ENCODE peak calls at places on chromosomes 4 and X, in five cellular contexts. Y is Panc1, A is heart right ventricle, I is tibial artery, U is pancreas. T is an unnamed sample.
A peak's percentile ranks its signal among the peaks of the same experiment; 100 is the strongest.

GRCh38 chr4:177250056-177250696 is 59.5 kb upstream of the NEIL3 start:
- DNase-seq in Y (peak; percentile 36), A (peak; percentile 41), I (peak; percentile 41), U (peak; percentile 39), T (peak; percentile 32)

GRCh38 chr4:32789026-32789608 is 2068.9 kb downstream of the PCDH7 start:
- DNase-seq in Y (no peak), A (no peak), I (no peak), U (no peak), T (no peak)

GRCh38 chr4:7034262-7035081 is 8.7 kb upstream of the TADA2B start:
- DNase-seq in Y (no peak), A (no peak), I (no peak), U (peak; percentile 57), T (no peak)

GRCh38 chr4:3257691-3258482 is 8.9 kb downstream of the MSANTD1 start:
- DNase-seq in Y (no peak), A (peak; percentile 1), I (peak; percentile 11), U (no peak), T (peak; percentile 6)

GRCh38 chr4:161376275-161376674 is 787.5 kb downstream of the FSTL5 start:
- DNase-seq in Y (no peak), A (no peak), I (no peak), U (no peak), T (no peak)

GRCh38 chr4:54118850-54119589 is 19.1 kb downstream of the GSX2 start:
- DNase-seq in Y (no peak), A (no peak), I (no peak), U (no peak), T (no peak)

GRCh38 chr4:120865985-120866384 is 56.5 kb downstream of the PRDM5 start:
- DNase-seq in Y (no peak), A (no peak), I (no peak), U (no peak), T (no peak)

GRCh38 chr4:85828295-85828910 is 353.5 kb downstream of the ARHGAP24 start:
- DNase-seq in Y (no peak), A (no peak), I (no peak), U (no peak), T (no peak)

GRCh38 chr4:83207497-83208105 is 77.0 kb downstream of the COQ2 start:
- DNase-seq in Y (no peak), A (no peak), I (no peak), U (no peak), T (no peak)

GRCh38 chr4:123520376-123520775 is 123.8 kb downstream of the SPRY1 start:
- DNase-seq in Y (no peak), A (no peak), I (no peak), U (no peak), T (no peak)

GRCh38 chrX:36908801-36909403 is 99.3 kb upstream of the FAM47C start:
- DNase-seq in Y (no peak), A (no peak), I (no peak), U (no peak), T (no peak)

GRCh38 chrX:8274166-8274565 is 103.1 kb upstream of the VCX2 start:
- DNase-seq in Y (no peak), A (no peak), I (no peak), U (no peak), T (no peak)

GRCh38 chr4:1491630-1492457 is 85.6 kb upstream of the NKX1-1 start:
- DNase-seq in Y (no peak), A (no peak), I (no peak), U (no peak), T (no peak)

GRCh38 chr4:143341186-143341755 is 4.6 kb downstream of the GAB1 start:
- DNase-seq in Y (no peak), A (peak; percentile 24), I (no peak), U (no peak), T (no peak)

GRCh38 chr4:103915224-103915869 is 195.6 kb upstream of the TACR3 start:
- DNase-seq in Y (no peak), A (no peak), I (no peak), U (no peak), T (peak; percentile 13)

GRCh38 chr4:102598102-102598758 is 97.1 kb downstream of the NFKB1 start:
- DNase-seq in Y (no peak), A (no peak), I (no peak), U (no peak), T (peak; percentile 20)

GRCh38 chr4:123587983-123588494 is 191.4 kb downstream of the SPRY1 start:
- DNase-seq in Y (peak; percentile 77), A (peak; percentile 12), I (peak; percentile 25), U (peak; percentile 28), T (no peak)

GRCh38 chrX:9866633-9867032 is 80.4 kb downstream of the SHROOM2 start:
- DNase-seq in Y (no peak), A (no peak), I (no peak), U (no peak), T (no peak)
- TF ChIP-seq CTCF in Y (no peak), A (no peak), I (no peak), U (no peak), T (no peak)

GRCh38 chr4:98659741-98660507 is 1.5 kb upstream of the TSPAN5 start:
- DNase-seq in Y (no peak), A (no peak), I (no peak), U (no peak), T (no peak)
- H3K4me3 ChIP-seq in Y (peak overlapping the region; percentile 89), A (no peak overlapping the region), I (no peak overlapping the region), U (no peak overlapping the region), T (no peak overlapping the region)

DNA sequence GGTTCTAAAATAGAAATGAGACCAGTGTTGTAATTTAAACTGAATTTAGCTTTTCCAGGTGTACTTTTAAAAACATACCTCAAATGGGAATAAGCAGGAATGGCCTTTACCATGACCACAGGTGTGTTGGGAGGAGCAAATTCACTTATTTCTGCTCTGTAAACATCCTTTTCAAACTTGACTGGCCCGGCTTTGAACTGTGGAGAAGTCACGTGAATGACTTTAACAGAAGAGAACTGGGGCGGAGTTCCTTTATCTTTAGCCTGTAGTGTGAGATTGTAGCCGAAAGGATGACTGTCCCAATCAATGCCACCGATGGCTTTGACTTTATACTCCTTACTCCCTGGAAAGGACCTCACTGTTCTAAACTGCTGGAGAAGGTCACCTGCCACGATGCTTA is 15.1 kb downstream of the FAT1 start:
- DNase-seq in Y (no peak), A (no peak), I (no peak), U (no peak), T (no peak)
- H3K36me3 ChIP-seq in Y (peaks cover 11% of the 10 kb centered on the region), A (peaks cover 14% of the 10 kb centered on the region), I (peaks cover 27% of the 10 kb centered on the region), U (peaks cover 23% of the 10 kb centered on the region), T (no peaks in the 10 kb centered on the region)

DNA sequence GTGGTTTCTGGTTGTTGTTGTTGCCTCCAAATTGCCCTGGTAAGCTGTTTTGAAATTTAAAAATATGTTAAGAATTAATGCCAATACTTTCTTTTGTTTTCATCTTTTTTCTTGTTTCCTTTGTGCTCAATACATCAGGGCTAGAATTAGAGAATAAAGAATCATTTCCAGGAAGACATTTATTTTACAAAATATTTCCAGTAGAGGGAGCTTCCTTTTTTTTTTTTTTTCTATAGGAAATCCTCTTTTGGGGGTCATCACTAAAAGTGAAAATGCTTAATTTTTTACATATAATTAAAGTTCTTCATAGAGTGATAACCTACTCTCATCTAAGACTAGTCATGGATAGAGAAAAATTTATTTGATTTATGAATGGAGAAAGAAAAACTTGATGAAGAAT is 2.4 kb downstream of the GLRA3 start:
- DNase-seq in Y (no peak), A (no peak), I (no peak), U (no peak), T (no peak)
- TF ChIP-seq CTCF in Y (no peak), A (no peak), I (no peak), U (no peak), T (no peak)

GRCh38 chr4:182808673-182809416 is 108.3 kb downstream of the DCTD start:
- DNase-seq in Y (no peak), A (no peak), I (no peak), U (no peak), T (peak; percentile 77)

GRCh38 chr4:182809417-182810102 is 107.6 kb downstream of the DCTD start:
- DNase-seq in Y (no peak), A (no peak), I (no peak), U (no peak), T (no peak)

GRCh38 chr4:182807841-182808548 is 109.2 kb downstream of the DCTD start:
- DNase-seq in Y (no peak), A (no peak), I (no peak), U (no peak), T (no peak)

GRCh38 chr4:182807346-182807745 is 109.8 kb downstream of the DCTD start:
- DNase-seq in Y (no peak), A (no peak), I (no peak), U (no peak), T (no peak)

GRCh38 chr4:182810103-182810605 is 107.0 kb downstream of the DCTD start:
- DNase-seq in Y (no peak), A (no peak), I (no peak), U (no peak), T (no peak)
- H3K4me3 ChIP-seq in Y (no peak overlapping the region), A (no peak overlapping the region), I (no peak overlapping the region), U (no peak overlapping the region), T (no peak overlapping the region)

GRCh38 chrX:47247999-47248320 is 15.2 kb downstream of the USP11 start:
- DNase-seq in Y (no peak), A (no peak), I (no peak), U (no peak), T (no peak)

GRCh38 chrX:47248576-47248975 is 15.8 kb downstream of the USP11 start:
- DNase-seq in Y (no peak), A (no peak), I (no peak), U (no peak), T (no peak)

GRCh38 chrX:47250017-47250347 is 17.2 kb downstream of the USP11 start:
- DNase-seq in Y (no peak), A (no peak), I (no peak), U (no peak), T (no peak)

GRCh38 chrX:47245156-47245555 is 12.3 kb downstream of the USP11 start:
- DNase-seq in Y (no peak), A (no peak), I (no peak), U (no peak), T (no peak)

DNA sequence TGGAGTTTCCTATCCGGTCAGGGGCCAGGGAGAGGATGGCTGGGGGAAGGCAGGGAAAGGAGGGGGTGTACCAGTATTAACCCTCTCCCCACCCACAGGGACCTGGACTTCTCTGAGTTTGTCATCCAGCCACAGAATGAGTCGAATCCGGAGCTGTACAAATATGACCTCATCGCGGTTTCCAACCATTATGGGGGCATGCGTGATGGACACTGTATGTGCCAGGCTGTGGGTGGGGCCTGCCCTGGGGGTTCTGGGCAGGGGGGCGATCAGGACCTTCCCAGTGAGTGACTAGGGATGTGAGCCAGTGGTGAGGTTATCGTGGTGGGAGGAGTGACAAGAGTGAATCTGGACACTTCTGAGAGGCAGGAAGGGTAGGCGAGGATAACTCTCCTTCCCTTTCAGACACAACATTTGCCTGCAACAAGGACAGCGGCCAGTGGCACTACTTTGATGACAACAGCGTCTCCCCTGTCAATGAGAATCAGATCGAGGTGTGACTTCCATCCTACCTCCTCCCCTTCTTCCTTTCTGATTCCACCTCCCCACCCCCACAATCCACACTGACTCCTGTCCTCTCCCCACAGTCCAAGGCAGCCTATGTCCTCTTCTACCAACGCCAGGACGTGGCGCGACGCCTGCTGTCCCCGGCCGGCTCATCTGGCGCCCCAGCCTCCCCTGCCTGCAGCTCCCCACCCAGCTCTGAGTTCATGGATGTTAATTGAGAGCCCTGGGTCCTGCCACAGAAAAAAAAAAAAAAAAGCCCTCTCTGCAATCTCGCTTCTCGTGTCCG is 14.6 kb downstream of the USP11 start:
- DNase-seq in Y (no peak), A (no peak), I (no peak), U (no peak), T (no peak)
- H3K36me3 ChIP-seq in Y (no peaks in the 10 kb centered on the region), A (no peaks in the 10 kb centered on the region), I (peaks cover 46% of the 10 kb centered on the region), U (no peaks in the 10 kb centered on the region), T (peaks cover 5% of the 10 kb centered on the region)

T was measured in GM06990.